ENCODE peak calls at places on chromosomes 13 and 19, in six cellular contexts. One of them, this sample, is unnamed.

GRCh38 chr19:16005925-16006324 is 57.1 kb downstream of the OR10H4 start:
- DNase-seq in CD8-positive, alpha-beta T cell: no peak
- DNase-seq in ovary: no peak
- DNase-seq in glutamatergic neuron: no peak
- DNase-seq in thoracic aorta: no peak
- DNase-seq in left ventricle myocardium inferior: no peak
- DNase-seq in this sample: no peak

GRCh38 chr13:73177017-73177416 is 118.2 kb downstream of the KLF5 start:
- DNase-seq in left ventricle myocardium inferior: no peak
- DNase-seq in thoracic aorta: no peak
- DNase-seq in ovary: no peak
- DNase-seq in glutamatergic neuron: no peak
- DNase-seq in CD8-positive, alpha-beta T cell: no peak
- DNase-seq in this sample: no peak

GRCh38 chr19:32566246-32566830 is 14.7 kb upstream of the PDCD5 start:
- DNase-seq in glutamatergic neuron: peak
- DNase-seq in thoracic aorta: no peak
- DNase-seq in ovary: no peak
- DNase-seq in CD8-positive, alpha-beta T cell: no peak
- DNase-seq in left ventricle myocardium inferior: no peak
- DNase-seq in this sample: no peak

GRCh38 chr13:75792526-75793187 is 156.5 kb downstream of the LMO7 start:
- DNase-seq in CD8-positive, alpha-beta T cell: no peak
- DNase-seq in left ventricle myocardium inferior: no peak
- DNase-seq in thoracic aorta: no peak
- DNase-seq in ovary: no peak
- DNase-seq in glutamatergic neuron: no peak
- DNase-seq in this sample: no peak

GRCh38 chr19:1577929-1578618 is 9.9 kb upstream of the MEX3D start:
- DNase-seq in left ventricle myocardium inferior: no peak
- DNase-seq in ovary: no peak
- DNase-seq in CD8-positive, alpha-beta T cell: no peak
- DNase-seq in glutamatergic neuron: no peak
- DNase-seq in thoracic aorta: no peak
- DNase-seq in this sample: no peak

GRCh38 chr19:38194061-38194701 is 29.8 kb downstream of the DPF1 start:
- DNase-seq in glutamatergic neuron: no peak
- DNase-seq in ovary: no peak
- DNase-seq in left ventricle myocardium inferior: no peak
- DNase-seq in thoracic aorta: no peak
- DNase-seq in CD8-positive, alpha-beta T cell: no peak
- DNase-seq in this sample: no peak

GRCh38 chr13:71797487-71797886 is 69.5 kb downstream of the DACH1 start:
- DNase-seq in glutamatergic neuron: no peak
- DNase-seq in thoracic aorta: no peak
- DNase-seq in CD8-positive, alpha-beta T cell: no peak
- DNase-seq in ovary: no peak
- DNase-seq in left ventricle myocardium inferior: no peak
- DNase-seq in this sample: no peak

GRCh38 chr13:68982961-68983619 is 1124.5 kb upstream of the ATXN8OS start:
- DNase-seq in glutamatergic neuron: no peak
- DNase-seq in thoracic aorta: no peak
- DNase-seq in left ventricle myocardium inferior: no peak
- DNase-seq in CD8-positive, alpha-beta T cell: no peak
- DNase-seq in ovary: no peak
- DNase-seq in this sample: no peak

GRCh38 chr13:84683448-84683847 is 801.2 kb upstream of the SLITRK1 start:
- DNase-seq in ovary: no peak
- DNase-seq in glutamatergic neuron: no peak
- DNase-seq in CD8-positive, alpha-beta T cell: no peak
- DNase-seq in left ventricle myocardium inferior: no peak
- DNase-seq in thoracic aorta: no peak
- DNase-seq in this sample: no peak

GRCh38 chr13:23510979-23511735 is 59.1 kb upstream of the TNFRSF19 start:
- DNase-seq in left ventricle myocardium inferior: no peak
- DNase-seq in thoracic aorta: no peak
- DNase-seq in ovary: no peak
- DNase-seq in CD8-positive, alpha-beta T cell: no peak
- DNase-seq in glutamatergic neuron: peak
- DNase-seq in this sample: no peak

GRCh38 chr13:113070855-113071254 is 34.7 kb upstream of the F7 start:
- DNase-seq in thoracic aorta: no peak
- DNase-seq in glutamatergic neuron: no peak
- DNase-seq in CD8-positive, alpha-beta T cell: no peak
- DNase-seq in ovary: no peak
- DNase-seq in left ventricle myocardium inferior: no peak
- DNase-seq in this sample: no peak

GRCh38 chr13:103640617-103641016 is 574.4 kb upstream of the SLC10A2 start:
- DNase-seq in left ventricle myocardium inferior: no peak
- DNase-seq in glutamatergic neuron: no peak
- DNase-seq in CD8-positive, alpha-beta T cell: no peak
- DNase-seq in thoracic aorta: no peak
- DNase-seq in ovary: no peak
- DNase-seq in this sample: no peak

GRCh38 chr13:105611424-105611823 is 924.0 kb downstream of the EFNB2 start:
- DNase-seq in glutamatergic neuron: no peak
- DNase-seq in CD8-positive, alpha-beta T cell: no peak
- DNase-seq in ovary: no peak
- DNase-seq in left ventricle myocardium inferior: no peak
- DNase-seq in thoracic aorta: no peak
- DNase-seq in this sample: no peak

GRCh38 chr19:12293771-12294307 is 844 bp downstream of the ZNF44 start:
- DNase-seq in left ventricle myocardium inferior: peak
- DNase-seq in CD8-positive, alpha-beta T cell: peak
- DNase-seq in glutamatergic neuron: peak
- DNase-seq in thoracic aorta: no peak
- DNase-seq in ovary: peak
- DNase-seq in this sample: peak

GRCh38 chr19:55014714-55015113 is 23.4 kb downstream of the GP6 start:
- DNase-seq in left ventricle myocardium inferior: peak
- DNase-seq in thoracic aorta: no peak
- DNase-seq in ovary: no peak
- DNase-seq in CD8-positive, alpha-beta T cell: no peak
- DNase-seq in glutamatergic neuron: no peak
- DNase-seq in this sample: no peak

GRCh38 chr19:33685541-33685940 is 63.8 kb downstream of the CHST8 start:
- DNase-seq in ovary: no peak
- DNase-seq in thoracic aorta: no peak
- DNase-seq in glutamatergic neuron: peak
- DNase-seq in left ventricle myocardium inferior: no peak
- DNase-seq in CD8-positive, alpha-beta T cell: no peak
- DNase-seq in this sample: peak

GRCh38 chr19:31905980-31906948 is 439.1 kb upstream of the ZNF507 start:
- DNase-seq in glutamatergic neuron: no peak
- DNase-seq in ovary: peak
- DNase-seq in left ventricle myocardium inferior: peak
- DNase-seq in thoracic aorta: no peak
- DNase-seq in CD8-positive, alpha-beta T cell: no peak
- DNase-seq in this sample: no peak

GRCh38 chr13:98503175-98504028 is 73.5 kb downstream of the STK24 start:
- DNase-seq in ovary: no peak
- DNase-seq in thoracic aorta: no peak
- DNase-seq in left ventricle myocardium inferior: no peak
- DNase-seq in glutamatergic neuron: no peak
- DNase-seq in CD8-positive, alpha-beta T cell: no peak
- DNase-seq in this sample: no peak

GRCh38 chr13:24684600-24684998 is 4.4 kb downstream of the ATP12A start:
- DNase-seq in ovary: no peak
- DNase-seq in glutamatergic neuron: no peak
- DNase-seq in thoracic aorta: no peak
- DNase-seq in left ventricle myocardium inferior: no peak
- DNase-seq in CD8-positive, alpha-beta T cell: no peak
- DNase-seq in this sample: no peak

GRCh38 chr13:27624071-27624470 is 2.4 kb downstream of the POLR1D start:
- DNase-seq in thoracic aorta: no peak
- DNase-seq in CD8-positive, alpha-beta T cell: no peak
- DNase-seq in ovary: no peak
- DNase-seq in glutamatergic neuron: no peak
- DNase-seq in left ventricle myocardium inferior: no peak
- DNase-seq in this sample: no peak

GRCh38 chr13:102484329-102484728 is 82.5 kb upstream of the FGF14 start:
- DNase-seq in thoracic aorta: no peak
- DNase-seq in ovary: no peak
- DNase-seq in left ventricle myocardium inferior: no peak
- DNase-seq in CD8-positive, alpha-beta T cell: no peak
- DNase-seq in glutamatergic neuron: no peak
- DNase-seq in this sample: no peak
- TF ChIP-seq CTCF in thoracic aorta: no peak
- TF ChIP-seq CTCF in ovary: no peak
- TF ChIP-seq CTCF in left ventricle myocardium inferior: peak
- TF ChIP-seq CTCF in CD8-positive, alpha-beta T cell: no peak
- TF ChIP-seq CTCF in glutamatergic neuron: peak
- TF ChIP-seq CTCF in this sample: no peak

DNA sequence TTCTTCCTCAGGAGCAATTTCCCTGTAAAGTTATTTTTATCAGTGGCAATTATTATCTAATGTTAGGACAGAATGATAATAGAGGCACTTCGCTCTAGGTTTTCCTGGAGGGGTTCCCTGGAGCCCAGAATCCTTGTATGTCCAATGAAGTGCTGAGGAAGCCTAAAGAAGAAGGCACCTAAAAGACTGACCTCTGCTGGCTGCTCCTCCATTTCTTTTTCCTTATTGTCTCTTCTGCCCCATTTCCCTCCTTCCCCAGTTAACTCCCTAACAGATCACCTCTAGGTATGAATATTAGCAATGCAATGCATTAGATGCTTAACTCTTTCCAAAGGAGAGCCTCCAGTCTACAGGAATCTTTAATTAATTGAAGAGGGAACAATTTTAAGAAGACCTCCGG is 985.4 kb downstream of the DIAPH3 start:
- DNase-seq in ovary: no peak
- DNase-seq in thoracic aorta: no peak
- DNase-seq in glutamatergic neuron: no peak
- DNase-seq in left ventricle myocardium inferior: no peak
- DNase-seq in CD8-positive, alpha-beta T cell: no peak
- DNase-seq in this sample: no peak
- TF ChIP-seq CTCF in ovary: no peak
- TF ChIP-seq CTCF in thoracic aorta: no peak
- TF ChIP-seq CTCF in glutamatergic neuron: no peak
- TF ChIP-seq CTCF in left ventricle myocardium inferior: peak
- TF ChIP-seq CTCF in CD8-positive, alpha-beta T cell: no peak
- TF ChIP-seq CTCF in this sample: no peak

DNA sequence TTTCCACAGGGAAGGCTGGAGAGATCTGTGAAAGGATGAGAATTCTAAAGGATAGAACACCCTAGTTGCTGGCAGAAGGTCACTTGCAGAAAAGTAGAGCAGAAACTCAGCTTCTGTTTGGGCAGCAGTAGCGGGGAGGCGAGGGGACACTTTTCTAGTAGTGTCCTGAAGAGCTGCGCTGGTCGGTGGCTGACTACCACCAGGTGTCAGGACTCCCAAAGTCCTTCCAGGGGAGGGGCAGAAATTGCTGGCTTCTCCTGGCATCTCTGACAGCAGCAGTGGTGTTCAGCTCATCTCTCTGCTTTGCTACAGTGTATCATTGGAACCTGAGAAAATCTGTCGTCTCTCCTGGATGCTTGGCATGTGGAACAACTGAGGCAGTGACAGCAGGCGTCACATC is 120.9 kb downstream of the ZDHHC20 start:
- DNase-seq in CD8-positive, alpha-beta T cell: no peak
- DNase-seq in left ventricle myocardium inferior: no peak
- DNase-seq in ovary: no peak
- DNase-seq in thoracic aorta: no peak
- DNase-seq in glutamatergic neuron: no peak
- DNase-seq in this sample: no peak
- TF ChIP-seq CTCF in CD8-positive, alpha-beta T cell: no peak
- TF ChIP-seq CTCF in left ventricle myocardium inferior: no peak
- TF ChIP-seq CTCF in ovary: no peak
- TF ChIP-seq CTCF in thoracic aorta: no peak
- TF ChIP-seq CTCF in glutamatergic neuron: no peak
- TF ChIP-seq CTCF in this sample: no peak

GRCh38 chr13:81408647-81409046 is 1067.7 kb upstream of the SPRY2 start:
- DNase-seq in CD8-positive, alpha-beta T cell: no peak
- DNase-seq in thoracic aorta: no peak
- DNase-seq in glutamatergic neuron: no peak
- DNase-seq in left ventricle myocardium inferior: no peak
- DNase-seq in ovary: no peak
- DNase-seq in this sample: no peak
- TF ChIP-seq CTCF in CD8-positive, alpha-beta T cell: no peak
- TF ChIP-seq CTCF in thoracic aorta: no peak
- TF ChIP-seq CTCF in glutamatergic neuron: no peak
- TF ChIP-seq CTCF in left ventricle myocardium inferior: no peak
- TF ChIP-seq CTCF in ovary: no peak
- TF ChIP-seq CTCF in this sample: no peak

GRCh38 chr19:58357798-58358145 is 4.5 kb upstream of the A1BG start:
- DNase-seq in CD8-positive, alpha-beta T cell: no peak
- DNase-seq in ovary: no peak
- DNase-seq in left ventricle myocardium inferior: no peak
- DNase-seq in glutamatergic neuron: no peak
- DNase-seq in thoracic aorta: no peak
- DNase-seq in this sample: no peak

GRCh38 chr19:58366576-58367430 is 4.3 kb upstream of the ZNF497 start:
- DNase-seq in CD8-positive, alpha-beta T cell: no peak
- DNase-seq in left ventricle myocardium inferior: no peak
- DNase-seq in glutamatergic neuron: no peak
- DNase-seq in thoracic aorta: no peak
- DNase-seq in ovary: no peak
- DNase-seq in this sample: no peak

GRCh38 chr19:58361900-58362271 is 665 bp downstream of the ZNF497 start:
- DNase-seq in left ventricle myocardium inferior: peak
- DNase-seq in CD8-positive, alpha-beta T cell: peak
- DNase-seq in thoracic aorta: no peak
- DNase-seq in ovary: no peak
- DNase-seq in glutamatergic neuron: peak
- DNase-seq in this sample: no peak

GRCh38 chr19:58364127-58364526 is 1.6 kb upstream of the ZNF497 start:
- DNase-seq in glutamatergic neuron: no peak
- DNase-seq in ovary: no peak
- DNase-seq in thoracic aorta: no peak
- DNase-seq in CD8-positive, alpha-beta T cell: no peak
- DNase-seq in left ventricle myocardium inferior: no peak
- DNase-seq in this sample: no peak

GRCh38 chr19:58362272-58362994 is at the start of gene ZNF497:
- DNase-seq in CD8-positive, alpha-beta T cell: peak
- DNase-seq in glutamatergic neuron: peak
- DNase-seq in ovary: peak
- DNase-seq in thoracic aorta: peak
- DNase-seq in left ventricle myocardium inferior: peak
- DNase-seq in this sample: peak
- TF ChIP-seq CTCF in CD8-positive, alpha-beta T cell: no peak
- TF ChIP-seq CTCF in glutamatergic neuron: no peak
- TF ChIP-seq CTCF in ovary: peak
- TF ChIP-seq CTCF in thoracic aorta: peak
- TF ChIP-seq CTCF in left ventricle myocardium inferior: peak
- TF ChIP-seq CTCF in this sample: no peak

GRCh38 chr13:52848455-52849190 is at the start of gene PCDH8:
- DNase-seq in thoracic aorta: no peak
- DNase-seq in CD8-positive, alpha-beta T cell: no peak
- DNase-seq in glutamatergic neuron: peak
- DNase-seq in ovary: no peak
- DNase-seq in left ventricle myocardium inferior: no peak
- DNase-seq in this sample: no peak

GRCh38 chr13:52852444-52852843 is 4.0 kb upstream of the PCDH8 start:
- DNase-seq in glutamatergic neuron: no peak
- DNase-seq in left ventricle myocardium inferior: no peak
- DNase-seq in CD8-positive, alpha-beta T cell: no peak
- DNase-seq in ovary: no peak
- DNase-seq in thoracic aorta: no peak
- DNase-seq in this sample: no peak

GRCh38 chr13:52849727-52850395 is 1.4 kb upstream of the PCDH8 start:
- DNase-seq in CD8-positive, alpha-beta T cell: no peak
- DNase-seq in thoracic aorta: no peak
- DNase-seq in ovary: no peak
- DNase-seq in left ventricle myocardium inferior: no peak
- DNase-seq in glutamatergic neuron: peak
- DNase-seq in this sample: no peak

GRCh38 chr13:52851153-52851962 is 2.9 kb upstream of the PCDH8 start:
- DNase-seq in glutamatergic neuron: peak
- DNase-seq in ovary: no peak
- DNase-seq in left ventricle myocardium inferior: peak
- DNase-seq in CD8-positive, alpha-beta T cell: no peak
- DNase-seq in thoracic aorta: no peak
- DNase-seq in this sample: no peak

GRCh38 chr13:52850396-52851152 is 2.1 kb upstream of the PCDH8 start:
- DNase-seq in CD8-positive, alpha-beta T cell: no peak
- DNase-seq in thoracic aorta: peak
- DNase-seq in ovary: peak
- DNase-seq in glutamatergic neuron: peak
- DNase-seq in left ventricle myocardium inferior: peak
- DNase-seq in this sample: no peak
- TF ChIP-seq CTCF in CD8-positive, alpha-beta T cell: no peak
- TF ChIP-seq CTCF in thoracic aorta: no peak
- TF ChIP-seq CTCF in ovary: no peak
- TF ChIP-seq CTCF in glutamatergic neuron: peak
- TF ChIP-seq CTCF in left ventricle myocardium inferior: no peak
- TF ChIP-seq CTCF in this sample: no peak

This sample was measured in omental fat pad.